ENCODE peak calls at places on chromosomes 3 and 15, in ten cellular contexts. W is esophagus squamous epithelium, L is K562, V is cardiac muscle cell, F is NT2/D1, N is HCT116, X is pancreas, K is adipocyte, Z is aorta, G is right lobe of liver. H is an unnamed sample.

GRCh38 chr3:59575113-59576001 is 525.5 kb upstream of the CFAP20DC start:
- DNase-seq in W (peak; percentile 5), L (peak; percentile 60), V (peak; percentile 88), F (peak; percentile 75), N (peak; percentile 48), X (peak; percentile 88), K (peak; percentile 88), Z (peak; percentile 86), G (peak; percentile 86), H (peak; percentile 71)

GRCh38 chr15:83571820-83572707 is 81.9 kb upstream of the ADAMTSL3 start:
- DNase-seq in W (no peak), L (peak; percentile 26), V (peak; percentile 38), F (peak; percentile 23), N (peak; percentile 12), X (no peak), K (peak; percentile 76), Z (no peak), G (no peak), H (no peak)

GRCh38 chr3:42652611-42653302 is 740 bp upstream of the ZBTB47 start:
- DNase-seq in W (no peak), L (peak; percentile 79), V (no peak), F (no peak), N (peak; percentile 69), X (peak; percentile 66), K (peak; percentile 82), Z (peak; percentile 85), G (no peak), H (no peak)

GRCh38 chr3:179268400-179269051 is 17.6 kb upstream of the KCNMB3 start:
- DNase-seq in W (no peak), L (peak; percentile 60), V (peak; percentile 36), F (no peak), N (no peak), X (no peak), K (no peak), Z (no peak), G (no peak), H (no peak)

GRCh38 chr3:42129014-42129953 is 38.1 kb downstream of the TRAK1 start:
- DNase-seq in W (no peak), L (no peak), V (no peak), F (no peak), N (peak; percentile 37), X (peak; percentile 48), K (no peak), Z (no peak), G (peak; percentile 57), H (no peak)

GRCh38 chr15:32730677-32731654 is 13.2 kb downstream of the GREM1 start:
- DNase-seq in W (no peak), L (peak; percentile 77), V (peak; percentile 65), F (no peak), N (peak; percentile 55), X (peak; percentile 74), K (peak; percentile 35), Z (no peak), G (peak; percentile 66), H (peak; percentile 73)

GRCh38 chr3:73451276-73451973 is 173.3 kb downstream of the PDZRN3 start:
- DNase-seq in W (no peak), L (no peak), V (no peak), F (no peak), N (no peak), X (no peak), K (no peak), Z (no peak), G (no peak), H (no peak)

GRCh38 chr15:77395013-77395774 is 24.7 kb downstream of the PEAK1 start:
- DNase-seq in W (no peak), L (no peak), V (no peak), F (no peak), N (no peak), X (no peak), K (no peak), Z (no peak), G (no peak), H (no peak)

GRCh38 chr15:71612066-71612715 is 198.2 kb upstream of the NR2E3 start:
- DNase-seq in W (no peak), L (no peak), V (no peak), F (peak; percentile 57), N (no peak), X (no peak), K (no peak), Z (no peak), G (no peak), H (no peak)

GRCh38 chr15:75732206-75732808 is 19.7 kb upstream of the CSPG4 start:
- DNase-seq in W (no peak), L (peak; percentile 4), V (no peak), F (no peak), N (no peak), X (no peak), K (no peak), Z (peak; percentile 49), G (no peak), H (peak; percentile 19)

GRCh38 chr3:16101295-16102186 is 72.9 kb upstream of the GALNT15 start:
- DNase-seq in W (no peak), L (no peak), V (no peak), F (no peak), N (peak; percentile 97), X (no peak), K (no peak), Z (no peak), G (no peak), H (no peak)

GRCh38 chr3:525415-525814 is 328.9 kb downstream of the CHL1 start:
- DNase-seq in W (no peak), L (no peak), V (no peak), F (no peak), N (no peak), X (no peak), K (no peak), Z (no peak), G (no peak), H (no peak)
- H3K9me3 ChIP-seq in W (no peaks in the 10 kb centered on the region), L (peaks cover 2% of the 10 kb centered on the region), V (no peaks in the 10 kb centered on the region), F (no peaks in the 10 kb centered on the region), N (peaks cover 10% of the 10 kb centered on the region), X (no peaks in the 10 kb centered on the region), K (no peaks in the 10 kb centered on the region), Z (peaks cover 1% of the 10 kb centered on the region), G (no peaks in the 10 kb centered on the region), H (no peaks in the 10 kb centered on the region)

DNA sequence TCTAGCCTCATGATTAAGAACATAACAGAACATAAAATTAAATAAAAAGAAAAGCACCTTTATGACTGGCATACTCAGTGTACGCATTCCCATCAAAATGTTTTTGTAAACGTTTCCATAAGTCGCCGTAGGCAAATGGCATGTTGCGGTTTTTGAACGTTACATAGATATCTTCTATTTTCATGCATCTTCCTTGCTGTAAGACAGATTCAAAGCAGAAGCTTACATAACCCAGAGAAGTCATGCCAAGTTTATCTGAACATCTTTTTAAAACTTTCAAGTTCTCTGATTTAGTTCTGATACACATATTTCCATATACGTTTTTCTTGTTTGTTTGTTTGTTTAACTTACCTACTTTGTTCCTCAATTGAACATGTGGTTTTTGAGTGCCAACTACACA is 388.6 kb downstream of the GABRG3 start:
- DNase-seq in W (no peak), L (no peak), V (no peak), F (no peak), N (no peak), X (no peak), K (no peak), Z (no peak), G (no peak), H (no peak)
- H3K9me3 ChIP-seq in W (no peaks in the 10 kb centered on the region), L (no peaks in the 10 kb centered on the region), V (no peaks in the 10 kb centered on the region), F (no peaks in the 10 kb centered on the region), N (peaks cover 11% of the 10 kb centered on the region), X (no peaks in the 10 kb centered on the region), K (no peaks in the 10 kb centered on the region), Z (no peaks in the 10 kb centered on the region), G (no peaks in the 10 kb centered on the region), H (no peaks in the 10 kb centered on the region)

DNA sequence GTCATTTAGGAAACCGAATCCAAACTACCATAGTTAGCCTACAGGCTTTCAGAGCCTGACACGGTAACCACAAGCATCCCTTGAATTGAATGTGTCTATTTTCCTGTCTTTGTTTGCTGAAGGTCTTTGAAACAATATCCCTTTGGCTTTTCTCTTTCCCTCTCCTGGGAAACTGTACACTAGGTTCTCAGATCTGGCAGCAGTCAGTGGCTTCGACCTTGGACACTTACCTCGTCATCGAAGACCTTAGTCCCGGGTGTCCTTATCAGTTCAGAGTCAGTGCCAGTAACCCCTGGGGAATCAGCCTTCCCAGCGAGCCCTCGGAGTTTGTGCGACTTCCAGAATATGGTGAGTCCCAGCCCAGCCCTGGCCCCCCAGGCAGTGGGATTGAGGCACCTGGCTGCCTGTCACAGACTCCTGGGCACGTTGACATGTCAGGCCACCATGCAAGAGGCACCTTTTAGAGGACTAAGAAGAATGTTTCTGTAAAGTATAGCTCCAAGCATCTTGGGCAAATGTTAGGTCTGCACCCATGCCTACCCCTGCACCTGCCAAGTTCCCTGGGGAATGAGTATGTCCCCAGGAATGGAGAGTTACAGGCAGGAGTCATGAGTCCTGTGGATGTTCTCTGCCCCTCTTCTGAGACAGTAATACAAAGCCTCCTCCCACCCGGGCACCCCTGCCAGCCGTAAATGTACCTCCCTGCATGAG is 30.4 kb upstream of the UMPS start:
- DNase-seq in W (no peak), L (peak; percentile 16), V (peak; percentile 12), F (no peak), N (no peak), X (peak; percentile 75), K (no peak), Z (no peak), G (peak; percentile 94), H (peak; percentile 13)
- H3K9me3 ChIP-seq in W (no peaks in the 10 kb centered on the region), L (no peaks in the 10 kb centered on the region), V (no peaks in the 10 kb centered on the region), F (no peaks in the 10 kb centered on the region), N (no peaks in the 10 kb centered on the region), X (no peaks in the 10 kb centered on the region), K (no peaks in the 10 kb centered on the region), Z (no peaks in the 10 kb centered on the region), G (no peaks in the 10 kb centered on the region), H (no peaks in the 10 kb centered on the region)

GRCh38 chr3:17491601-17492000 is 250.8 kb downstream of the TBC1D5 start:
- DNase-seq in W (no peak), L (no peak), V (no peak), F (no peak), N (peak; percentile 13), X (no peak), K (peak; percentile 65), Z (no peak), G (no peak), H (no peak)
- H3K9me3 ChIP-seq in W (no peaks in the 10 kb centered on the region), L (no peaks in the 10 kb centered on the region), V (no peaks in the 10 kb centered on the region), F (no peaks in the 10 kb centered on the region), N (no peaks in the 10 kb centered on the region), X (no peaks in the 10 kb centered on the region), K (peaks cover 8% of the 10 kb centered on the region), Z (no peaks in the 10 kb centered on the region), G (no peaks in the 10 kb centered on the region), H (no peaks in the 10 kb centered on the region)

DNA sequence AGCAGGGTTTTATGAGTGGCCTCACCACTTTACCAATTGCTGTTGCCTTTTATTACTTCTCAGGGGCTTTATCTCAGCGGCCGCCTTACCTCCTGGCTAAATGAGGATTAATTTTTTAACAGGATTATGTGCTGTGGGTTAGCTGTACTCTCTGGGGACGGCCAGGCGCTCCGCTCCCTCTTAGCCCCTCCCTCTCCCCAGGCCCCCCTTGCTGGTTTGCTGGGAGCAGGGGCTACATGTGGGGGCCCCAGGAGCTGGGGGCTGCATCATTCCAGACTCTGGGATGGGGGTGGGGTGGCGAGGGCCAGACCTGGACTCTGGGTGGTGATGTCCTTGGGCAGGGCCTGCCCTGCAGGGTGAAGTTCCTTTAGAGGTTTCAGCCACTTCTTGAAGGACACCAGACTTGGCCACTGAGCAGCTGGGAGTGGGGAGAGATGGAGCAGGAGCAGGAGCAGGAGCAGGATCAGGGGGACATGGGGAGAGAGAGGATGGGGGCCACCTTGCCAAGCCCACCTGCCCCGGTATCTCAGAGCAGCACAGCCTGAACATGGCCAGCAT is 196.1 kb downstream of the GOLGA6L6 start:
- DNase-seq in W (no peak), L (peak; percentile 17), V (no peak), F (no peak), N (no peak), X (peak; percentile 29), K (no peak), Z (no peak), G (no peak), H (no peak)
- H3K9me3 ChIP-seq in W (peaks cover 43% of the 10 kb centered on the region), L (no peaks in the 10 kb centered on the region), V (peaks cover 46% of the 10 kb centered on the region), F (peaks cover 27% of the 10 kb centered on the region), N (peaks cover 70% of the 10 kb centered on the region), X (no peaks in the 10 kb centered on the region), K (peaks cover 5% of the 10 kb centered on the region), Z (peaks cover 3% of the 10 kb centered on the region), G (no peaks in the 10 kb centered on the region), H (peaks cover 68% of the 10 kb centered on the region)

GRCh38 chr3:196039359-196039758 is 42.5 kb downstream of the TFRC start:
- DNase-seq in W (no peak), L (no peak), V (no peak), F (no peak), N (no peak), X (no peak), K (no peak), Z (no peak), G (no peak), H (no peak)
- H3K9me3 ChIP-seq in W (no peaks in the 10 kb centered on the region), L (no peaks in the 10 kb centered on the region), V (no peaks in the 10 kb centered on the region), F (peaks cover 15% of the 10 kb centered on the region), N (no peaks in the 10 kb centered on the region), X (no peaks in the 10 kb centered on the region), K (peaks cover 13% of the 10 kb centered on the region), Z (peaks cover 1% of the 10 kb centered on the region), G (no peaks in the 10 kb centered on the region), H (peaks cover 2% of the 10 kb centered on the region)